ENCODE peak calls at places on chromosomes 6 and 20, in nine cellular contexts. One of them, this sample, is unnamed.

GRCh38 chr6:138289739-138290138 is 71.4 kb upstream of the PBOV1 start:
- DNase-seq in fibroblast of pulmonary artery: no peak
- DNase-seq in PC-9: no peak
- DNase-seq in foreskin fibroblast: no peak
- DNase-seq in IMR-90: no peak
- DNase-seq in lower lobe of right lung: no peak
- DNase-seq in cardiac fibroblast: no peak
- DNase-seq in GM06990: no peak
- DNase-seq in adrenal gland: peak; percentile 67
- DNase-seq in this sample: no peak

GRCh38 chr20:14197097-14197496 is 140.3 kb downstream of the FLRT3 start:
- DNase-seq in adrenal gland: no peak
- DNase-seq in foreskin fibroblast: peak; percentile 18
- DNase-seq in GM06990: no peak
- DNase-seq in fibroblast of pulmonary artery: peak; percentile 42
- DNase-seq in lower lobe of right lung: no peak
- DNase-seq in PC-9: no peak
- DNase-seq in IMR-90: peak; percentile 64
- DNase-seq in cardiac fibroblast: peak; percentile 11
- DNase-seq in this sample: peak; percentile 36

GRCh38 chr20:22757424-22758189 is 173.2 kb upstream of the FOXA2 start:
- DNase-seq in IMR-90: no peak
- DNase-seq in GM06990: no peak
- DNase-seq in foreskin fibroblast: no peak
- DNase-seq in PC-9: no peak
- DNase-seq in fibroblast of pulmonary artery: no peak
- DNase-seq in cardiac fibroblast: no peak
- DNase-seq in lower lobe of right lung: no peak
- DNase-seq in adrenal gland: no peak
- DNase-seq in this sample: no peak

GRCh38 chr6:89034586-89035251 is 45.8 kb upstream of the PNRC1 start:
- DNase-seq in cardiac fibroblast: peak; percentile 97
- DNase-seq in lower lobe of right lung: peak; percentile 51
- DNase-seq in IMR-90: peak; percentile 49
- DNase-seq in foreskin fibroblast: peak; percentile 42
- DNase-seq in GM06990: no peak
- DNase-seq in PC-9: no peak
- DNase-seq in fibroblast of pulmonary artery: peak; percentile 97
- DNase-seq in adrenal gland: peak; percentile 71
- DNase-seq in this sample: peak; percentile 89

GRCh38 chr6:137494281-137494966 is at the start of gene OLIG3:
- DNase-seq in foreskin fibroblast: no peak
- DNase-seq in GM06990: no peak
- DNase-seq in lower lobe of right lung: no peak
- DNase-seq in adrenal gland: no peak
- DNase-seq in fibroblast of pulmonary artery: no peak
- DNase-seq in cardiac fibroblast: no peak
- DNase-seq in PC-9: no peak
- DNase-seq in IMR-90: no peak
- DNase-seq in this sample: no peak

GRCh38 chr6:53673138-53673801 is 7.7 kb upstream of the KLHL31 start:
- DNase-seq in foreskin fibroblast: peak; percentile 42
- DNase-seq in IMR-90: peak; percentile 83
- DNase-seq in adrenal gland: peak; percentile 68
- DNase-seq in GM06990: no peak
- DNase-seq in cardiac fibroblast: peak; percentile 84
- DNase-seq in fibroblast of pulmonary artery: peak; percentile 81
- DNase-seq in PC-9: peak; percentile 89
- DNase-seq in lower lobe of right lung: no peak
- DNase-seq in this sample: peak; percentile 56

GRCh38 chr6:32047855-32048766 is 9.9 kb downstream of the CYP21A2 start:
- DNase-seq in IMR-90: peak; percentile 30
- DNase-seq in lower lobe of right lung: peak; percentile 77
- DNase-seq in PC-9: peak; percentile 38
- DNase-seq in fibroblast of pulmonary artery: peak; percentile 65
- DNase-seq in cardiac fibroblast: peak; percentile 68
- DNase-seq in adrenal gland: peak; percentile 90
- DNase-seq in foreskin fibroblast: peak; percentile 24
- DNase-seq in GM06990: peak; percentile 43
- DNase-seq in this sample: peak; percentile 54

GRCh38 chr20:36196676-36197075 is 39.6 kb upstream of the AAR2 start:
- DNase-seq in foreskin fibroblast: no peak
- DNase-seq in PC-9: no peak
- DNase-seq in cardiac fibroblast: no peak
- DNase-seq in lower lobe of right lung: no peak
- DNase-seq in GM06990: no peak
- DNase-seq in adrenal gland: peak; percentile 91
- DNase-seq in IMR-90: no peak
- DNase-seq in fibroblast of pulmonary artery: no peak
- DNase-seq in this sample: no peak

GRCh38 chr6:137051790-137052472 is 7.2 kb upstream of the IL20RA start:
- DNase-seq in adrenal gland: no peak
- DNase-seq in IMR-90: peak; percentile 2
- DNase-seq in foreskin fibroblast: no peak
- DNase-seq in GM06990: no peak
- DNase-seq in fibroblast of pulmonary artery: no peak
- DNase-seq in lower lobe of right lung: no peak
- DNase-seq in cardiac fibroblast: no peak
- DNase-seq in PC-9: peak; percentile 43
- DNase-seq in this sample: no peak

GRCh38 chr6:106360410-106360988 is at the start of gene CRYBG1:
- DNase-seq in PC-9: peak; percentile 75
- DNase-seq in GM06990: peak; percentile 62
- DNase-seq in foreskin fibroblast: no peak
- DNase-seq in adrenal gland: peak; percentile 59
- DNase-seq in fibroblast of pulmonary artery: peak; percentile 13
- DNase-seq in IMR-90: no peak
- DNase-seq in cardiac fibroblast: no peak
- DNase-seq in lower lobe of right lung: peak; percentile 78
- DNase-seq in this sample: peak; percentile 12

GRCh38 chr6:134065706-134066105 is 13.3 kb upstream of the SLC2A12 start:
- DNase-seq in foreskin fibroblast: no peak
- DNase-seq in IMR-90: peak; percentile 32
- DNase-seq in fibroblast of pulmonary artery: peak; percentile 42
- DNase-seq in PC-9: no peak
- DNase-seq in lower lobe of right lung: no peak
- DNase-seq in GM06990: no peak
- DNase-seq in cardiac fibroblast: peak; percentile 50
- DNase-seq in adrenal gland: no peak
- DNase-seq in this sample: peak; percentile 27

GRCh38 chr6:7658543-7658942 is 67.4 kb upstream of the BMP6 start:
- DNase-seq in adrenal gland: no peak
- DNase-seq in cardiac fibroblast: no peak
- DNase-seq in lower lobe of right lung: no peak
- DNase-seq in foreskin fibroblast: no peak
- DNase-seq in IMR-90: no peak
- DNase-seq in fibroblast of pulmonary artery: no peak
- DNase-seq in PC-9: no peak
- DNase-seq in GM06990: no peak
- DNase-seq in this sample: no peak

GRCh38 chr6:156840606-156841005 is 63.4 kb downstream of the ARID1B start:
- DNase-seq in lower lobe of right lung: no peak
- DNase-seq in fibroblast of pulmonary artery: no peak
- DNase-seq in PC-9: no peak
- DNase-seq in foreskin fibroblast: no peak
- DNase-seq in adrenal gland: no peak
- DNase-seq in GM06990: no peak
- DNase-seq in IMR-90: no peak
- DNase-seq in cardiac fibroblast: peak; percentile 47
- DNase-seq in this sample: no peak

GRCh38 chr6:104728444-104728843 is 131.3 kb downstream of the HACE1 start:
- DNase-seq in cardiac fibroblast: peak; percentile 73
- DNase-seq in IMR-90: peak; percentile 75
- DNase-seq in PC-9: no peak
- DNase-seq in lower lobe of right lung: no peak
- DNase-seq in GM06990: no peak
- DNase-seq in foreskin fibroblast: no peak
- DNase-seq in fibroblast of pulmonary artery: peak; percentile 52
- DNase-seq in adrenal gland: no peak
- DNase-seq in this sample: peak; percentile 50

GRCh38 chr6:83862776-83863471 is 3.4 kb downstream of the CYB5R4 start:
- DNase-seq in GM06990: no peak
- DNase-seq in IMR-90: peak; percentile 69
- DNase-seq in cardiac fibroblast: peak; percentile 21
- DNase-seq in lower lobe of right lung: no peak
- DNase-seq in adrenal gland: no peak
- DNase-seq in PC-9: no peak
- DNase-seq in foreskin fibroblast: no peak
- DNase-seq in fibroblast of pulmonary artery: no peak
- DNase-seq in this sample: peak; percentile 56

GRCh38 chr6:28446818-28447511 is 3.7 kb upstream of the ZSCAN23 start:
- DNase-seq in fibroblast of pulmonary artery: peak; percentile 3
- DNase-seq in lower lobe of right lung: no peak
- DNase-seq in GM06990: peak; percentile 16
- DNase-seq in adrenal gland: no peak
- DNase-seq in IMR-90: peak; percentile 6
- DNase-seq in foreskin fibroblast: peak; percentile 4
- DNase-seq in PC-9: no peak
- DNase-seq in cardiac fibroblast: no peak
- DNase-seq in this sample: no peak

GRCh38 chr6:24935323-24935722 is 437 bp downstream of the RIPOR2 start:
- DNase-seq in adrenal gland: no peak
- DNase-seq in PC-9: no peak
- DNase-seq in GM06990: no peak
- DNase-seq in foreskin fibroblast: no peak
- DNase-seq in IMR-90: peak; percentile 50
- DNase-seq in lower lobe of right lung: no peak
- DNase-seq in cardiac fibroblast: peak; percentile 8
- DNase-seq in fibroblast of pulmonary artery: no peak
- DNase-seq in this sample: no peak
- H3K4me3 ChIP-seq in adrenal gland: no peak overlapping the region
- H3K4me3 ChIP-seq in PC-9: no peak overlapping the region
- H3K4me3 ChIP-seq in GM06990: peak overlapping the region; percentile 69
- H3K4me3 ChIP-seq in foreskin fibroblast: no peak overlapping the region
- H3K4me3 ChIP-seq in IMR-90: no peak overlapping the region
- H3K4me3 ChIP-seq in lower lobe of right lung: peak overlapping the region; percentile 36
- H3K4me3 ChIP-seq in cardiac fibroblast: no peak overlapping the region
- H3K4me3 ChIP-seq in fibroblast of pulmonary artery: no peak overlapping the region
- H3K4me3 ChIP-seq in this sample: no peak overlapping the region

GRCh38 chr20:12179692-12180091 is 262.0 kb downstream of the BTBD3 start:
- DNase-seq in GM06990: no peak
- DNase-seq in adrenal gland: no peak
- DNase-seq in PC-9: no peak
- DNase-seq in lower lobe of right lung: no peak
- DNase-seq in fibroblast of pulmonary artery: no peak
- DNase-seq in IMR-90: no peak
- DNase-seq in foreskin fibroblast: no peak
- DNase-seq in cardiac fibroblast: no peak
- DNase-seq in this sample: no peak
- TF ChIP-seq CTCF in GM06990: no peak
- TF ChIP-seq CTCF in adrenal gland: no peak
- TF ChIP-seq CTCF in PC-9: no peak
- TF ChIP-seq CTCF in lower lobe of right lung: no peak
- TF ChIP-seq CTCF in fibroblast of pulmonary artery: no peak
- TF ChIP-seq CTCF in IMR-90: no peak
- TF ChIP-seq CTCF in foreskin fibroblast: no peak
- TF ChIP-seq CTCF in cardiac fibroblast: no peak
- TF ChIP-seq CTCF in this sample: no peak

DNA sequence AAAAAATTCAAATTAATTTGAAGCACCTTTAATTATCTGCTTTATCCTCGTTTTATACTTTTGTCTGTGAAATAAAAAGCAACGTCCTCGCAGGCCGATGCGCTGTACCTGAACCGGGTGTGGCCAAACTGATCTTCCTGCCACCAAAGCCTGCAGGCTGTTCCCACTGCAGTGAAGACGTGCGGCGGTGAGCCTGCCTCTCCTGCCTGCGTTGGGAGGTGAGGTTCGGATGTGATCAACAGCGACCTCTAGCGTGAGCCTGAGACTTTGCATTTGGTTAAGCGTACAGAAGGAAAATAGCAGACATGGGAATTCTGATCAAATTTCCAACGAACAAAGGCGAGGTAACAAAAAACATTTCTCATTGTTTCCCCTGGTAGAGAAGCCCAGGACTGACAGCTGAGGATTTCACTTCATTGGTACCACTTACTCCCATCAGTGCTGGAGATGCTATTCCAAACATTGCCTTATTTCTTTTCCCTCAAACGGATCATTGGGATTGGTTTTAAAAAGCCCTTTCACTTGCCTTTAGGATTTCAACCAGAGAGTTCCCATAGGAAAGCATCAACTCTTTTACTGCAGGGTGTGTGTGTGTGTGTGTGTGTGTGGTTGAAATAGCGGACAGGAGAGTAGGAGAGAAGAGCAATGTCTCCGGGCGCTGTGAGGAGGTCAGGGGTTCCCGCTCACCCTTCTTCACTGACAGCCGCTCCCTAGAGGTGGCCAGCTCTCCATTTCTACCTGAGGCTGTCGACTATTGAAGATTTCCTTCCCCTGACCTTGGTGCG is 56.6 kb upstream of the CCN6 start:
- DNase-seq in IMR-90: peak; percentile 80
- DNase-seq in GM06990: peak; percentile 41
- DNase-seq in lower lobe of right lung: peak; percentile 83
- DNase-seq in fibroblast of pulmonary artery: peak; percentile 89
- DNase-seq in PC-9: peak; percentile 82
- DNase-seq in adrenal gland: peak; percentile 90
- DNase-seq in foreskin fibroblast: peak; percentile 71
- DNase-seq in cardiac fibroblast: peak; percentile 86
- DNase-seq in this sample: peak; percentile 84
- H3K4me3 ChIP-seq in IMR-90: no peak overlapping the region
- H3K4me3 ChIP-seq in GM06990: no peak overlapping the region
- H3K4me3 ChIP-seq in lower lobe of right lung: peak overlapping the region; percentile 8
- H3K4me3 ChIP-seq in fibroblast of pulmonary artery: no peak overlapping the region
- H3K4me3 ChIP-seq in PC-9: no peak overlapping the region
- H3K4me3 ChIP-seq in adrenal gland: no peak overlapping the region
- H3K4me3 ChIP-seq in foreskin fibroblast: no peak overlapping the region
- H3K4me3 ChIP-seq in cardiac fibroblast: no peak overlapping the region
- H3K4me3 ChIP-seq in this sample: no peak overlapping the region

GRCh38 chr20:61043681-61044080 is 208.4 kb upstream of the CDH4 start:
- DNase-seq in foreskin fibroblast: no peak
- DNase-seq in fibroblast of pulmonary artery: no peak
- DNase-seq in adrenal gland: no peak
- DNase-seq in lower lobe of right lung: no peak
- DNase-seq in GM06990: no peak
- DNase-seq in cardiac fibroblast: no peak
- DNase-seq in PC-9: no peak
- DNase-seq in IMR-90: no peak
- DNase-seq in this sample: no peak

GRCh38 chr20:61045091-61045490 is 207.0 kb upstream of the CDH4 start:
- DNase-seq in IMR-90: no peak
- DNase-seq in foreskin fibroblast: no peak
- DNase-seq in adrenal gland: no peak
- DNase-seq in PC-9: no peak
- DNase-seq in lower lobe of right lung: no peak
- DNase-seq in GM06990: no peak
- DNase-seq in fibroblast of pulmonary artery: no peak
- DNase-seq in cardiac fibroblast: no peak
- DNase-seq in this sample: no peak

GRCh38 chr20:61042501-61043385 is 209.3 kb upstream of the CDH4 start:
- DNase-seq in cardiac fibroblast: no peak
- DNase-seq in GM06990: no peak
- DNase-seq in lower lobe of right lung: no peak
- DNase-seq in adrenal gland: no peak
- DNase-seq in foreskin fibroblast: peak; percentile 2
- DNase-seq in fibroblast of pulmonary artery: no peak
- DNase-seq in PC-9: no peak
- DNase-seq in IMR-90: peak; percentile 18
- DNase-seq in this sample: no peak

GRCh38 chr20:61045876-61046585 is 206.0 kb upstream of the CDH4 start:
- DNase-seq in cardiac fibroblast: no peak
- DNase-seq in PC-9: no peak
- DNase-seq in lower lobe of right lung: no peak
- DNase-seq in adrenal gland: no peak
- DNase-seq in IMR-90: no peak
- DNase-seq in fibroblast of pulmonary artery: no peak
- DNase-seq in foreskin fibroblast: no peak
- DNase-seq in GM06990: peak; percentile 37
- DNase-seq in this sample: no peak

GRCh38 chr20:61044499-61044898 is 207.6 kb upstream of the CDH4 start:
- DNase-seq in fibroblast of pulmonary artery: no peak
- DNase-seq in adrenal gland: no peak
- DNase-seq in PC-9: no peak
- DNase-seq in IMR-90: no peak
- DNase-seq in foreskin fibroblast: no peak
- DNase-seq in cardiac fibroblast: peak; percentile 3
- DNase-seq in GM06990: no peak
- DNase-seq in lower lobe of right lung: no peak
- DNase-seq in this sample: no peak
- TF ChIP-seq CTCF in fibroblast of pulmonary artery: no peak
- TF ChIP-seq CTCF in adrenal gland: no peak
- TF ChIP-seq CTCF in PC-9: peak; percentile 13
- TF ChIP-seq CTCF in IMR-90: no peak
- TF ChIP-seq CTCF in foreskin fibroblast: peak; percentile 3
- TF ChIP-seq CTCF in cardiac fibroblast: no peak
- TF ChIP-seq CTCF in GM06990: no peak
- TF ChIP-seq CTCF in lower lobe of right lung: no peak
- TF ChIP-seq CTCF in this sample: no peak